ENCODE peak calls at places on chromosomes 5 and 9, in eight cellular contexts. E is KBM-7; A is stimulated activated CD8-positive, alpha-beta memory T cell treated with anti-CD3 and anti-CD28 coated beads, Interleukin-7, amount 100 ng/mL, for 1 hour; B is RPMI8226; S is left cardiac atrium; K is cardiac fibroblast; Z is naive thymus-derived CD8-positive, alpha-beta T cell; O is activated CD8-positive, alpha-beta memory T cell treated with anti-CD3 and anti-CD28 coated beads for 4 hours. L is an unnamed sample.

GRCh38 chr9:116088396-116088795 is 65.2 kb upstream of the PAPPA start:
- DNase-seq in E (no peak), S (no peak), O (no peak), B (no peak), K (no peak), A (no peak), Z (no peak), L (no peak)

GRCh38 chr5:124755565-124755964 is 9.1 kb upstream of the ZNF608 start:
- DNase-seq in K (no peak), S (no peak), Z (no peak), A (no peak), E (no peak), B (no peak), O (no peak), L (no peak)

GRCh38 chr5:1917830-1918487 is 35.2 kb upstream of the IRX4 start:
- DNase-seq in S (no peak), K (no peak), A (no peak), B (peak; percentile 87), E (no peak), O (no peak), Z (no peak), L (no peak)

GRCh38 chr5:111972080-111972479 is 215.1 kb upstream of the NREP start:
- DNase-seq in S (no peak), Z (no peak), K (no peak), E (no peak), A (no peak), B (no peak), O (no peak), L (no peak)

GRCh38 chr5:1262381-1262780 is 32.5 kb downstream of the TERT start:
- DNase-seq in O (no peak), Z (no peak), E (no peak), K (peak; percentile 2), S (no peak), B (peak; percentile 46), A (no peak), L (no peak)

GRCh38 chr5:76401801-76402250 is 1.3 kb upstream of the IQGAP2 start:
- DNase-seq in K (no peak), S (no peak), B (peak; percentile 92), E (no peak), Z (peak; percentile 5), A (no peak), O (peak; percentile 8), L (no peak)

GRCh38 chr5:148374693-148375360 is 8.9 kb upstream of the FBXO38 start:
- DNase-seq in E (peak; percentile 40), K (peak; percentile 86), O (no peak), S (peak; percentile 24), Z (no peak), B (peak; percentile 63), A (no peak), L (no peak)

GRCh38 chr5:61329729-61330128 is 2.3 kb upstream of the ZSWIM6 start:
- DNase-seq in E (peak; percentile 46), A (no peak), B (peak; percentile 33), Z (no peak), O (no peak), K (no peak), S (no peak), L (no peak)

GRCh38 chr9:21392270-21392669 is 7.1 kb upstream of the IFNA2 start:
- DNase-seq in O (no peak), B (peak; percentile 69), K (no peak), A (no peak), Z (no peak), S (no peak), E (peak; percentile 54), L (no peak)

GRCh38 chr5:154097031-154097430 is 58.3 kb downstream of the MFAP3 start:
- DNase-seq in B (peak; percentile 44), K (no peak), E (no peak), Z (no peak), O (no peak), A (no peak), S (no peak), L (no peak)

GRCh38 chr9:95907794-95908193 is 32.3 kb downstream of the ERCC6L2 start:
- DNase-seq in K (no peak), B (no peak), O (no peak), Z (no peak), S (no peak), A (no peak), E (no peak), L (no peak)

GRCh38 chr9:32406046-32406445 is 21.6 kb downstream of the ACO1 start:
- DNase-seq in O (no peak), Z (no peak), S (no peak), A (no peak), K (no peak), B (no peak), E (no peak), L (no peak)

GRCh38 chr9:93679536-93680444 is 103.4 kb downstream of the PHF2 start:
- DNase-seq in K (no peak), B (no peak), E (no peak), A (no peak), O (no peak), Z (no peak), S (no peak), L (no peak)

GRCh38 chr5:19555436-19555835 is 432.6 kb downstream of the CDH18 start:
- DNase-seq in K (no peak), B (no peak), O (no peak), S (no peak), A (no peak), Z (no peak), E (no peak), L (no peak)

GRCh38 chr5:111627862-111628261 is 115.5 kb upstream of the STARD4 start:
- DNase-seq in O (no peak), K (no peak), S (no peak), E (no peak), A (no peak), Z (no peak), B (no peak), L (no peak)

GRCh38 chr5:147481857-147482256 is 28.0 kb downstream of the DPYSL3 start:
- DNase-seq in E (no peak), O (no peak), B (no peak), S (no peak), K (peak; percentile 74), Z (no peak), A (no peak), L (no peak)

GRCh38 chr5:74361406-74362358 is 278.8 kb downstream of the ENC1 start:
- DNase-seq in S (no peak), B (no peak), Z (no peak), K (no peak), A (no peak), O (no peak), E (no peak), L (no peak)

GRCh38 chr5:110957934-110958333 is 113.6 kb upstream of the TSLP start:
- DNase-seq in Z (no peak), S (no peak), K (peak; percentile 58), O (no peak), B (no peak), E (no peak), A (no peak), L (no peak)

GRCh38 chr9:22469928-22470544 is 23.4 kb downstream of the DMRTA1 start:
- DNase-seq in O (no peak), E (peak; percentile 64), S (no peak), A (no peak), B (peak; percentile 73), Z (no peak), K (peak; percentile 29), L (no peak)

GRCh38 chr5:156913719-156914370 is 49.2 kb downstream of the TIMD4 start:
- DNase-seq in E (peak; percentile 43), K (no peak), B (peak; percentile 67), Z (no peak), S (no peak), A (no peak), O (no peak), L (no peak)

GRCh38 chr5:178125253-178125916 is 5.4 kb upstream of the RMND5B start:
- DNase-seq in S (no peak), E (no peak), O (no peak), K (no peak), B (no peak), A (no peak), Z (no peak), L (no peak)

GRCh38 chr5:89320441-89320840 is 437.5 kb upstream of the MEF2C start:
- DNase-seq in E (no peak), Z (no peak), B (peak; percentile 41), A (no peak), O (no peak), K (no peak), S (no peak), L (no peak)

GRCh38 chr5:175382171-175382570 is 61.8 kb downstream of the DRD1 start:
- DNase-seq in S (no peak), Z (no peak), A (no peak), K (no peak), O (no peak), B (no peak), E (no peak), L (no peak)

GRCh38 chr9:101162231-101162630 is 133.7 kb downstream of the PLPPR1 start:
- DNase-seq in Z (no peak), B (no peak), O (no peak), A (no peak), K (no peak), S (no peak), E (no peak), L (no peak)

GRCh38 chr9:100229561-100229960 is 123.2 kb downstream of the TEX10 start:
- DNase-seq in A (no peak), B (no peak), K (no peak), Z (no peak), E (no peak), S (no peak), O (no peak), L (no peak)

GRCh38 chr5:100643473-100643872 is 108.3 kb downstream of the FAM174A start:
- DNase-seq in K (peak; percentile 16), B (no peak), E (no peak), O (no peak), A (no peak), S (no peak), Z (no peak), L (no peak)

L was measured in effector CD8-positive, alpha-beta T cell.